ENCODE peak calls at places on chromosomes 12 and 14, in seven cellular contexts. A, N, P, T, U, S and C are unnamed samples.

GRCh38 chr14:62206456-62206855 is 444.2 kb downstream of the SNAPC1 start:
- DNase-seq in N (no peak), A (no peak), P (no peak), U (no peak), T (no peak), S (peak), C (no peak)

GRCh38 chr12:74043343-74043742 is 494.3 kb upstream of the ATXN7L3B start:
- DNase-seq in S (no peak), U (no peak), A (no peak), T (no peak), P (no peak), N (no peak), C (no peak)

GRCh38 chr12:71075743-71076142 is 82.1 kb downstream of the TSPAN8 start:
- DNase-seq in P (no peak), U (no peak), A (no peak), T (no peak), S (no peak), N (no peak), C (no peak)

GRCh38 chr12:105192624-105193225 is 43.2 kb downstream of the APPL2 start:
- DNase-seq in N (no peak), S (no peak), U (no peak), T (no peak), A (no peak), P (no peak), C (no peak)

GRCh38 chr12:107497231-107497630 is 188.4 kb upstream of the PWP1 start:
- DNase-seq in T (no peak), A (no peak), U (no peak), P (no peak), S (no peak), N (no peak), C (no peak)

GRCh38 chr14:50383618-50384225 is 13.0 kb downstream of the CDKL1 start:
- DNase-seq in P (no peak), A (no peak), T (no peak), N (no peak), U (no peak), S (no peak), C (no peak)

GRCh38 chr14:50545618-50546017 is 13.2 kb upstream of the MAP4K5 start:
- DNase-seq in P (no peak), U (peak), S (no peak), N (no peak), T (no peak), A (no peak), C (no peak)

GRCh38 chr14:57889245-57889644 is 23.4 kb upstream of the SLC35F4 start:
- DNase-seq in T (no peak), S (peak), P (no peak), A (no peak), N (no peak), U (no peak), C (no peak)

GRCh38 chr14:36390718-36391117 is 70.3 kb upstream of the MBIP start:
- DNase-seq in N (no peak), A (no peak), S (no peak), U (no peak), T (no peak), P (no peak), C (no peak)

GRCh38 chr12:4939418-4940023 is 29.8 kb downstream of the KCNA1 start:
- DNase-seq in P (no peak), T (no peak), S (no peak), A (no peak), U (no peak), N (no peak), C (no peak)

GRCh38 chr12:20808521-20808920 is 2.0 kb upstream of the SLCO1B3 start:
- DNase-seq in T (no peak), A (no peak), P (no peak), S (peak), U (no peak), N (no peak), C (no peak)

GRCh38 chr12:51890135-51890464 is 2.2 kb downstream of the ANKRD33 start:
- DNase-seq in P (no peak), U (no peak), N (no peak), T (no peak), A (peak), S (no peak), C (no peak)

GRCh38 chr12:66708704-66709443 is 30.0 kb upstream of the GRIP1 start:
- DNase-seq in N (no peak), A (no peak), P (no peak), U (no peak), T (no peak), S (peak), C (no peak)

GRCh38 chr12:59742831-59743230 is 147.0 kb downstream of the SLC16A7 start:
- DNase-seq in P (no peak), T (no peak), U (no peak), S (no peak), A (no peak), N (no peak), C (no peak)

GRCh38 chr14:103724116-103724515 is 8.5 kb downstream of the ZFYVE21 start:
- DNase-seq in A (no peak), T (no peak), S (peak), U (no peak), P (no peak), N (no peak), C (no peak)

GRCh38 chr12:124111006-124111405 is 138.0 kb downstream of the ZNF664 start:
- DNase-seq in N (no peak), U (no peak), A (no peak), S (peak), T (no peak), P (no peak), C (no peak)

GRCh38 chr14:79466938-79467527 is 744.3 kb downstream of the DIO2 start:
- DNase-seq in A (no peak), U (no peak), S (no peak), N (no peak), P (no peak), T (no peak), C (no peak)

GRCh38 chr12:96120359-96121100 is 73.6 kb upstream of the ELK3 start:
- DNase-seq in A (peak), T (peak), P (no peak), N (no peak), S (no peak), U (no peak), C (no peak)

GRCh38 chr12:46661161-46661845 is 164.5 kb downstream of the SLC38A4 start:
- DNase-seq in U (peak), S (peak), P (no peak), N (no peak), T (peak), A (peak), C (no peak)

GRCh38 chr14:55136868-55137785 is 8.1 kb downstream of the LGALS3 start:
- DNase-seq in U (no peak), N (no peak), T (no peak), A (no peak), P (no peak), S (peak), C (no peak)

GRCh38 chr14:44165286-44165685 is 341.8 kb downstream of the FSCB start:
- DNase-seq in A (no peak), T (no peak), P (no peak), S (no peak), U (no peak), N (no peak), C (no peak)

GRCh38 chr12:124970647-124971402 is 18.1 kb downstream of the DHX37 start:
- DNase-seq in A (no peak), U (no peak), S (no peak), P (no peak), T (no peak), N (no peak), C (no peak)

GRCh38 chr14:70776197-70776596 is 33.1 kb downstream of the MAP3K9 start:
- DNase-seq in S (no peak), N (no peak), U (no peak), T (no peak), A (peak), P (no peak), C (no peak)

GRCh38 chr14:101975231-101975630 is 10.9 kb downstream of the DYNC1H1 start:
- DNase-seq in P (no peak), N (no peak), S (no peak), T (no peak), U (no peak), A (no peak), C (no peak)

GRCh38 chr12:46368684-46369083 is 3.9 kb downstream of the SLC38A2 start:
- DNase-seq in N (no peak), S (no peak), T (no peak), U (no peak), A (no peak), P (no peak), C (no peak)

GRCh38 chr12:1857086-1857485 is 36.7 kb downstream of the LRTM2 start:
- DNase-seq in U (no peak), A (no peak), S (no peak), P (no peak), T (no peak), N (no peak), C (no peak)

GRCh38 chr14:26286806-26287205 is 311.0 kb downstream of the NOVA1 start:
- DNase-seq in U (no peak), T (no peak), S (no peak), A (no peak), N (no peak), P (no peak), C (no peak)

GRCh38 chr12:104567832-104568490 is 111.2 kb downstream of the CHST11 start:
- DNase-seq in T (no peak), A (no peak), S (no peak), U (no peak), N (no peak), P (no peak), C (no peak)